ENCODE peak calls at places on chromosomes 1 and 21, in five cellular contexts. U is heart left ventricle, X is MCF 10A, L is iris pigment epithelial cell, H is T-helper 17 cell. B is an unnamed sample.

GRCh38 chr1:27099904-27100796 is 54.8 kb downstream of the SLC9A1 start:
- DNase-seq in U (peak; percentile 43), X (peak; percentile 63), L (peak; percentile 56), H (no peak), B (peak; percentile 73)

GRCh38 chr1:83060216-83060615 is 938.7 kb downstream of the TTLL7 start:
- DNase-seq in U (no peak), X (peak; percentile 36), L (no peak), H (no peak), B (no peak)

GRCh38 chr1:6459850-6460265 is 6.1 kb downstream of the TNFRSF25 start:
- DNase-seq in U (no peak), X (no peak), L (no peak), H (peak; percentile 65), B (no peak)

GRCh38 chr1:17732475-17732874 is 22.7 kb upstream of the ACTL8 start:
- DNase-seq in U (no peak), X (no peak), L (peak; percentile 36), H (no peak), B (no peak)

GRCh38 chr1:44043176-44044070 is 12.2 kb upstream of the SLC6A9 start:
- DNase-seq in U (no peak), X (no peak), L (no peak), H (no peak), B (no peak)

GRCh38 chr1:218336353-218336752 is 8.8 kb upstream of the TGFB2 start:
- DNase-seq in U (no peak), X (no peak), L (no peak), H (no peak), B (peak; percentile 41)

GRCh38 chr1:97565886-97566285 is 354.9 kb downstream of the DPYD start:
- DNase-seq in U (no peak), X (no peak), L (no peak), H (no peak), B (no peak)

GRCh38 chr21:32558131-32558530 is 27.2 kb downstream of the TCP10L start:
- DNase-seq in U (no peak), X (no peak), L (no peak), H (no peak), B (no peak)

GRCh38 chr1:28437260-28437923 is 67.9 kb downstream of the PHACTR4 start:
- DNase-seq in U (peak; percentile 40), X (peak; percentile 89), L (peak; percentile 76), H (no peak), B (peak; percentile 74)

GRCh38 chr21:38937844-38938243 is 132.1 kb downstream of the ETS2 start:
- DNase-seq in U (no peak), X (no peak), L (no peak), H (no peak), B (no peak)

GRCh38 chr1:115052454-115053083 is 22.9 kb downstream of the TSHB start:
- DNase-seq in U (no peak), X (peak; percentile 80), L (peak; percentile 44), H (peak; percentile 47), B (peak; percentile 90)